ENCODE peak calls at places on chromosomes 4 and X, in seven cellular contexts. One of them, this sample, is unnamed.

GRCh38 chrX:14616301-14616700 is 87.0 kb downstream of the GLRA2 start:
- DNase-seq in ovary: no peak
- DNase-seq in suprapubic skin: no peak
- DNase-seq in PC-3: no peak
- DNase-seq in AG04450: peak; percentile 30
- DNase-seq in WERI-Rb-1: no peak
- DNase-seq in left lung: no peak
- DNase-seq in this sample: no peak

GRCh38 chrX:130658310-130658709 is 244.7 kb downstream of the ENOX2 start:
- DNase-seq in ovary: no peak
- DNase-seq in suprapubic skin: no peak
- DNase-seq in PC-3: no peak
- DNase-seq in AG04450: no peak
- DNase-seq in WERI-Rb-1: no peak
- DNase-seq in left lung: no peak
- DNase-seq in this sample: no peak

GRCh38 chr4:48432017-48432416 is 51.1 kb upstream of the SLC10A4 start:
- DNase-seq in ovary: no peak
- DNase-seq in suprapubic skin: no peak
- DNase-seq in PC-3: no peak
- DNase-seq in AG04450: no peak
- DNase-seq in WERI-Rb-1: no peak
- DNase-seq in left lung: no peak
- DNase-seq in this sample: no peak

GRCh38 chr4:175998782-175999181 is 66.9 kb upstream of the WDR17 start:
- DNase-seq in ovary: no peak
- DNase-seq in suprapubic skin: no peak
- DNase-seq in PC-3: peak; percentile 50
- DNase-seq in AG04450: no peak
- DNase-seq in WERI-Rb-1: peak; percentile 29
- DNase-seq in left lung: no peak
- DNase-seq in this sample: no peak

GRCh38 chr4:109562457-109563237 is 2.6 kb downstream of the MCUB start:
- DNase-seq in ovary: no peak
- DNase-seq in suprapubic skin: no peak
- DNase-seq in PC-3: no peak
- DNase-seq in AG04450: no peak
- DNase-seq in WERI-Rb-1: no peak
- DNase-seq in left lung: no peak
- DNase-seq in this sample: no peak

GRCh38 chrX:68820476-68821110 is 8.2 kb upstream of the EFNB1 start:
- DNase-seq in ovary: no peak
- DNase-seq in suprapubic skin: no peak
- DNase-seq in PC-3: no peak
- DNase-seq in AG04450: no peak
- DNase-seq in WERI-Rb-1: no peak
- DNase-seq in left lung: no peak
- DNase-seq in this sample: no peak

GRCh38 chr4:25330335-25330734 is 17.8 kb downstream of the ZCCHC4 start:
- DNase-seq in ovary: no peak
- DNase-seq in suprapubic skin: no peak
- DNase-seq in PC-3: no peak
- DNase-seq in AG04450: no peak
- DNase-seq in WERI-Rb-1: no peak
- DNase-seq in left lung: no peak
- DNase-seq in this sample: no peak

GRCh38 chr4:24482871-24483270 is 101.5 kb downstream of the DHX15 start:
- DNase-seq in ovary: no peak
- DNase-seq in suprapubic skin: no peak
- DNase-seq in PC-3: no peak
- DNase-seq in AG04450: no peak
- DNase-seq in WERI-Rb-1: no peak
- DNase-seq in left lung: no peak
- DNase-seq in this sample: no peak

GRCh38 chrX:134478374-134478773 is 18.4 kb downstream of the HPRT1 start:
- DNase-seq in ovary: no peak
- DNase-seq in suprapubic skin: no peak
- DNase-seq in PC-3: no peak
- DNase-seq in AG04450: no peak
- DNase-seq in WERI-Rb-1: no peak
- DNase-seq in left lung: no peak
- DNase-seq in this sample: no peak

GRCh38 chr4:37685211-37685725 is 908 bp downstream of the RELL1 start:
- DNase-seq in ovary: no peak
- DNase-seq in suprapubic skin: no peak
- DNase-seq in PC-3: no peak
- DNase-seq in AG04450: peak; percentile 37
- DNase-seq in WERI-Rb-1: no peak
- DNase-seq in left lung: no peak
- DNase-seq in this sample: peak; percentile 12

GRCh38 chr4:125169192-125169591 is 145.6 kb upstream of the FAT4 start:
- DNase-seq in ovary: no peak
- DNase-seq in suprapubic skin: no peak
- DNase-seq in PC-3: no peak
- DNase-seq in AG04450: no peak
- DNase-seq in WERI-Rb-1: no peak
- DNase-seq in left lung: no peak
- DNase-seq in this sample: no peak

GRCh38 chr4:14092741-14093140 is 465.2 kb upstream of the BOD1L1 start:
- DNase-seq in ovary: no peak
- DNase-seq in suprapubic skin: no peak
- DNase-seq in PC-3: no peak
- DNase-seq in AG04450: no peak
- DNase-seq in WERI-Rb-1: no peak
- DNase-seq in left lung: no peak
- DNase-seq in this sample: no peak

GRCh38 chr4:90349632-90350031 is 222.4 kb downstream of the CCSER1 start:
- DNase-seq in ovary: no peak
- DNase-seq in suprapubic skin: no peak
- DNase-seq in PC-3: no peak
- DNase-seq in AG04450: no peak
- DNase-seq in WERI-Rb-1: no peak
- DNase-seq in left lung: no peak
- DNase-seq in this sample: no peak

GRCh38 chrX:133648594-133648993 is 233.3 kb upstream of the GPC4 start:
- DNase-seq in ovary: no peak
- DNase-seq in suprapubic skin: no peak
- DNase-seq in PC-3: no peak
- DNase-seq in AG04450: no peak
- DNase-seq in WERI-Rb-1: no peak
- DNase-seq in left lung: no peak
- DNase-seq in this sample: no peak

GRCh38 chrX:12307961-12308360 is 169.7 kb downstream of the FRMPD4 start:
- DNase-seq in ovary: no peak
- DNase-seq in suprapubic skin: no peak
- DNase-seq in PC-3: no peak
- DNase-seq in AG04450: no peak
- DNase-seq in WERI-Rb-1: no peak
- DNase-seq in left lung: no peak
- DNase-seq in this sample: no peak

GRCh38 chr4:100431416-100431815 is 86.4 kb downstream of the EMCN start:
- DNase-seq in ovary: no peak
- DNase-seq in suprapubic skin: no peak
- DNase-seq in PC-3: no peak
- DNase-seq in AG04450: no peak
- DNase-seq in WERI-Rb-1: no peak
- DNase-seq in left lung: no peak
- DNase-seq in this sample: no peak

GRCh38 chr4:177441061-177441802 is 1.0 kb downstream of the AGA start:
- DNase-seq in ovary: no peak
- DNase-seq in suprapubic skin: no peak
- DNase-seq in PC-3: no peak
- DNase-seq in AG04450: no peak
- DNase-seq in WERI-Rb-1: no peak
- DNase-seq in left lung: no peak
- DNase-seq in this sample: no peak

GRCh38 chr4:150769235-150769634 is 187.3 kb downstream of the MAB21L2 start:
- DNase-seq in ovary: no peak
- DNase-seq in suprapubic skin: no peak
- DNase-seq in PC-3: peak; percentile 71
- DNase-seq in AG04450: peak; percentile 3
- DNase-seq in WERI-Rb-1: no peak
- DNase-seq in left lung: no peak
- DNase-seq in this sample: no peak

GRCh38 chr4:26717332-26717731 is 133.4 kb downstream of the TBC1D19 start:
- DNase-seq in ovary: no peak
- DNase-seq in suprapubic skin: no peak
- DNase-seq in PC-3: peak; percentile 67
- DNase-seq in AG04450: peak; percentile 38
- DNase-seq in WERI-Rb-1: no peak
- DNase-seq in left lung: no peak
- DNase-seq in this sample: no peak

GRCh38 chrX:113962338-113962737 is 621.5 kb upstream of the HTR2C start:
- DNase-seq in ovary: no peak
- DNase-seq in suprapubic skin: no peak
- DNase-seq in PC-3: no peak
- DNase-seq in AG04450: no peak
- DNase-seq in WERI-Rb-1: no peak
- DNase-seq in left lung: no peak
- DNase-seq in this sample: no peak

GRCh38 chr4:105765690-105766407 is 57.3 kb downstream of the GSTCD start:
- DNase-seq in ovary: no peak
- DNase-seq in suprapubic skin: no peak
- DNase-seq in PC-3: peak; percentile 85
- DNase-seq in AG04450: peak; percentile 57
- DNase-seq in WERI-Rb-1: no peak
- DNase-seq in left lung: no peak
- DNase-seq in this sample: no peak

GRCh38 chr4:34814266-34814665 is 1430.0 kb downstream of the ARAP2 start:
- DNase-seq in ovary: no peak
- DNase-seq in suprapubic skin: no peak
- DNase-seq in PC-3: peak; percentile 12
- DNase-seq in AG04450: no peak
- DNase-seq in WERI-Rb-1: no peak
- DNase-seq in left lung: no peak
- DNase-seq in this sample: no peak

GRCh38 chrX:72107841-72108590 is 23.7 kb downstream of the RTL5 start:
- DNase-seq in ovary: no peak
- DNase-seq in suprapubic skin: no peak
- DNase-seq in PC-3: no peak
- DNase-seq in AG04450: no peak
- DNase-seq in WERI-Rb-1: no peak
- DNase-seq in left lung: no peak
- DNase-seq in this sample: no peak

GRCh38 chrX:19046343-19047215 is 62.7 kb upstream of the PHKA2 start:
- DNase-seq in ovary: no peak
- DNase-seq in suprapubic skin: no peak
- DNase-seq in PC-3: peak; percentile 89
- DNase-seq in AG04450: no peak
- DNase-seq in WERI-Rb-1: no peak
- DNase-seq in left lung: no peak
- DNase-seq in this sample: no peak

GRCh38 chrX:151393514-151393913 is 3.5 kb upstream of the VMA21 start:
- DNase-seq in ovary: no peak
- DNase-seq in suprapubic skin: no peak
- DNase-seq in PC-3: no peak
- DNase-seq in AG04450: no peak
- DNase-seq in WERI-Rb-1: no peak
- DNase-seq in left lung: no peak
- DNase-seq in this sample: peak; percentile 46

GRCh38 chr4:123622572-123622971 is 226.0 kb downstream of the SPRY1 start:
- DNase-seq in ovary: no peak
- DNase-seq in suprapubic skin: no peak
- DNase-seq in PC-3: no peak
- DNase-seq in AG04450: no peak
- DNase-seq in WERI-Rb-1: no peak
- DNase-seq in left lung: no peak
- DNase-seq in this sample: no peak
- TF ChIP-seq CTCF in ovary: no peak
- TF ChIP-seq CTCF in suprapubic skin: no peak
- TF ChIP-seq CTCF in PC-3: peak; percentile 8
- TF ChIP-seq CTCF in AG04450: no peak
- TF ChIP-seq CTCF in WERI-Rb-1: no peak
- TF ChIP-seq CTCF in left lung: no peak
- TF ChIP-seq CTCF in this sample: no peak

GRCh38 chr4:169070895-169071218 is 60.8 kb upstream of the CBR4 start:
- DNase-seq in ovary: no peak
- DNase-seq in suprapubic skin: no peak
- DNase-seq in PC-3: peak; percentile 84
- DNase-seq in AG04450: no peak
- DNase-seq in WERI-Rb-1: no peak
- DNase-seq in left lung: peak; percentile 48
- DNase-seq in this sample: no peak
- H3K27ac ChIP-seq in ovary: peak overlapping the region; percentile 45
- H3K27ac ChIP-seq in suprapubic skin: peak overlapping the region; percentile 89
- H3K27ac ChIP-seq in PC-3: peak overlapping the region; percentile 99
- H3K27ac ChIP-seq in AG04450: no peak overlapping the region
- H3K27ac ChIP-seq in WERI-Rb-1: no peak overlapping the region
- H3K27ac ChIP-seq in left lung: peak overlapping the region; percentile 20
- H3K27ac ChIP-seq in this sample: no peak overlapping the region

GRCh38 chr4:7398104-7398423 is 36.7 kb downstream of the PSAPL1 start:
- DNase-seq in ovary: no peak
- DNase-seq in suprapubic skin: peak; percentile 52
- DNase-seq in PC-3: peak; percentile 61
- DNase-seq in AG04450: peak; percentile 15
- DNase-seq in WERI-Rb-1: peak; percentile 66
- DNase-seq in left lung: peak; percentile 81
- DNase-seq in this sample: no peak
- TF ChIP-seq CTCF in ovary: no peak
- TF ChIP-seq CTCF in suprapubic skin: no peak
- TF ChIP-seq CTCF in PC-3: peak; percentile 21
- TF ChIP-seq CTCF in AG04450: no peak
- TF ChIP-seq CTCF in WERI-Rb-1: peak; percentile 30
- TF ChIP-seq CTCF in left lung: no peak
- TF ChIP-seq CTCF in this sample: no peak

GRCh38 chrX:78129714-78130113 is 9.7 kb downstream of the TAF9B start:
- DNase-seq in ovary: no peak
- DNase-seq in suprapubic skin: no peak
- DNase-seq in PC-3: no peak
- DNase-seq in AG04450: no peak
- DNase-seq in WERI-Rb-1: no peak
- DNase-seq in left lung: no peak
- DNase-seq in this sample: no peak
- H3K27ac ChIP-seq in ovary: no peak overlapping the region
- H3K27ac ChIP-seq in suprapubic skin: no peak overlapping the region
- H3K27ac ChIP-seq in PC-3: no peak overlapping the region
- H3K27ac ChIP-seq in AG04450: no peak overlapping the region
- H3K27ac ChIP-seq in WERI-Rb-1: no peak overlapping the region
- H3K27ac ChIP-seq in left lung: no peak overlapping the region
- H3K27ac ChIP-seq in this sample: no peak overlapping the region

DNA sequence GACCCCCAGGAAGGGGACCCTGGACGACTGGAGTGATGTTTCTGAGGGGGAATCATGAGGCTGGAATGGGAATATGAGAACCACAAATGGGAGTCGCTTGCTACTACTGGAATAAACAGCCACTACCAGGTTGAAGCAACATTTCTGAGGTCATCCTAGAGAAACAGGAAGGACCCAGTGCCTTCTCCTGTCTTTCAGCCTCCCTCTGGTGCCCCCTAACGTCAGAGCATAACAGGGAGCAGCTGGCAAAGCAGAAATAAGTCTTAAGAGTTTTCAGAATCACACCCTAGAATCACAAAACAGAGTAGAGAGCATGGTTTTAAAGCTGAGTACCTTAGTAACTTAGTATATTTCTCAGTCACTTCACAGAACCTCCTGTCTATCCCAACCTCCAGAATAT is 347.8 kb upstream of the PITX2 start:
- DNase-seq in ovary: no peak
- DNase-seq in suprapubic skin: no peak
- DNase-seq in PC-3: peak; percentile 53
- DNase-seq in AG04450: peak; percentile 4
- DNase-seq in WERI-Rb-1: peak; percentile 76
- DNase-seq in left lung: no peak
- DNase-seq in this sample: no peak
- TF ChIP-seq CTCF in ovary: no peak
- TF ChIP-seq CTCF in suprapubic skin: peak; percentile 6
- TF ChIP-seq CTCF in PC-3: peak; percentile 64
- TF ChIP-seq CTCF in AG04450: peak; percentile 65
- TF ChIP-seq CTCF in WERI-Rb-1: peak; percentile 80
- TF ChIP-seq CTCF in left lung: no peak
- TF ChIP-seq CTCF in this sample: no peak